ENCODE peak calls at places on chromosomes 1 and 21, in four cellular contexts. T, Z, H and M are unnamed samples.

GRCh38 chr21:36141513-36141925 is 6.6 kb downstream of the CBR3 start:
- DNase-seq in T (peak), Z (peak), H (peak), M (peak)

GRCh38 chr21:35579520-35580293 is 480.6 kb downstream of the SETD4 start:
- DNase-seq in T (no peak), Z (no peak), H (no peak), M (no peak)

GRCh38 chr1:111275079-111275478 is 15.6 kb upstream of the CHIA start:
- DNase-seq in T (no peak), Z (no peak), H (no peak), M (no peak)

GRCh38 chr21:44640761-44641160 is 3.6 kb downstream of the KRTAP10-10 start:
- DNase-seq in H (no peak), T (no peak), Z (no peak), M (no peak)

GRCh38 chr21:20999567-21000169 is 1.5 kb downstream of the NCAM2 start:
- DNase-seq in Z (peak), T (peak), H (no peak), M (peak)

GRCh38 chr1:22317231-22317919 is 134.3 kb upstream of the ZBTB40 start:
- DNase-seq in Z (peak), T (no peak), H (no peak), M (peak)

GRCh38 chr1:5980314-5981008 is 11.8 kb downstream of the NPHP4 start:
- DNase-seq in Z (peak), T (peak), H (no peak), M (no peak)

GRCh38 chr1:71093938-71094337 is 13.1 kb upstream of the ZRANB2 start:
- DNase-seq in T (no peak), Z (peak), H (no peak), M (no peak)

GRCh38 chr1:219088778-219089557 is 84.7 kb upstream of the LYPLAL1 start:
- DNase-seq in Z (peak), T (peak), H (peak), M (no peak)

GRCh38 chr1:198848206-198848605 is 209.4 kb downstream of the PTPRC start:
- DNase-seq in Z (no peak), H (no peak), T (no peak), M (no peak)

GRCh38 chr1:166716620-166717019 is 122.7 kb upstream of the POGK start:
- DNase-seq in Z (no peak), T (no peak), H (no peak), M (no peak)

GRCh38 chr1:239212841-239213240 is 173.5 kb upstream of the CHRM3 start:
- DNase-seq in T (no peak), H (no peak), Z (no peak), M (no peak)

GRCh38 chr1:3746784-3747521 is 5.3 kb upstream of the CCDC27 start:
- DNase-seq in T (peak), Z (peak), H (peak), M (peak)

GRCh38 chr1:185325413-185325812 is 8.4 kb upstream of the IVNS1ABP start:
- DNase-seq in T (no peak), Z (peak), H (no peak), M (no peak)

GRCh38 chr1:62144238-62144831 is 50.3 kb upstream of the L1TD1 start:
- DNase-seq in Z (peak), T (no peak), H (no peak), M (peak)

GRCh38 chr1:2925923-2926322 is 95.3 kb upstream of the ACTRT2 start:
- DNase-seq in H (no peak), Z (no peak), T (no peak), M (no peak)

GRCh38 chr1:215474940-215475339 is 92.2 kb upstream of the KCTD3 start:
- DNase-seq in H (no peak), Z (no peak), T (no peak), M (no peak)

GRCh38 chr1:39110882-39111281 is 84.7 kb downstream of the NDUFS5 start:
- DNase-seq in Z (no peak), T (no peak), H (no peak), M (no peak)

GRCh38 chr1:73627723-73628122 is 570.3 kb downstream of the LRRIQ3 start:
- DNase-seq in T (no peak), Z (no peak), H (no peak), M (no peak)

GRCh38 chr1:102098081-102098480 is 101.4 kb upstream of the OLFM3 start:
- DNase-seq in Z (no peak), T (no peak), H (no peak), M (no peak)

GRCh38 chr1:177164380-177165068 is at the start of gene ASTN1:
- DNase-seq in Z (no peak), H (no peak), T (no peak), M (no peak)

GRCh38 chr1:108521990-108522393 is 37.9 kb upstream of the EEIG2 start:
- DNase-seq in T (no peak), Z (no peak), H (no peak), M (no peak)

GRCh38 chr21:38989745-38990423 is 184.2 kb downstream of the ETS2 start:
- DNase-seq in Z (no peak), T (no peak), H (no peak), M (no peak)

GRCh38 chr1:21139601-21140000 is 37.1 kb downstream of the EIF4G3 start:
- DNase-seq in Z (peak), H (no peak), T (no peak), M (no peak)

GRCh38 chr1:244273845-244274619 is 177.7 kb downstream of the ADSS2 start:
- DNase-seq in T (peak), Z (peak), H (no peak), M (no peak)

GRCh38 chr1:174209347-174210187 is 50.2 kb downstream of the RABGAP1L start:
- DNase-seq in H (no peak), Z (no peak), T (no peak), M (no peak)

GRCh38 chr1:52033190-52034049 is at the start of gene KTI12:
- DNase-seq in Z (peak), T (peak), H (peak), M (peak)

GRCh38 chr1:243705585-243705984 is 144.5 kb downstream of the AKT3 start:
- DNase-seq in Z (no peak), H (no peak), T (no peak), M (no peak)

GRCh38 chr1:46401964-46402626 is 8.0 kb downstream of the FAAH start:
- DNase-seq in T (peak), H (no peak), Z (peak), M (no peak)
- TF ChIP-seq SPI1 in T (peak), H (no peak), Z (no peak), M (no peak)

GRCh38 chr1:114352797-114353196 is 158.2 kb downstream of the TRIM33 start:
- DNase-seq in T (no peak), H (no peak), Z (no peak), M (no peak)
- TF ChIP-seq POLR2AphosphoS5 in T (no peak), H (no peak), Z (no peak), M (no peak)

DNA sequence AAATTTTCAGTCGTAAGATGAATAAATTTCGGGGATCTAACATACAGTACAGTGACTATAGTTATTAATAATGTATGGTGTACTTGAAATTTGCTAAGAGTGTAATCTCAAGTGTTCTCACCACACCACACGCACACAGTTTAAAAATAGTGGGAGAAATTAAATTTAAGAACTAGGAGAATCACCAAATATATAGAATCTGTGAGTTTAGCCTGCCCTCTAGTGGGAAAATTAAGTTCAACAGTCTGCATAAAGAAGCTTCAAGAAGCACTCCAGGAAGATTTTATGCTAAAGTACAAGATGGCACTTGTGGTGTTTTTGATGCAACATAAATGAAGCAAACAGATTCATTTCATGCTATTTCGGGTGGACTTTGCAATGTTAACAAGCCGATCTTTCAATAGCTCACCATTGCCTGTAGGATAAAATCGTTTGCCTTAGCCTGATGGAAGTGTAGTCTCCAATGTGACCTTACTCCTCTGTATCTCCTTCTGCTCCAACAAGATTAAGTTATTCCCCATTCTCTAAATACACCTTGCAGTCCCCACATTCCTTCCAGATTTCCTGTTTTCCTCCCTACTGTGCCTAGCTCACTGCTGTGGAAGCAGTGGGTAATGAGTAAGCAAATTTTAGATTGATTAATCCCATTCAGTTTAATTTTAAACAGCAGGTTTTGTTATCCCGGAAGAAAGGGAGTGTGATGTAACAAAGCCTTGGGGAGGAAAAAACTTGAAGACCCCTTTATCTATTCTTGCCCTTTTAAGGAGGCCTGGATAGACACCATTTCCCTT is 8.7 kb upstream of the PIK3C2B start:
- DNase-seq in T (peak), H (no peak), Z (peak), M (no peak)
- TF ChIP-seq SPI1 in T (no peak), H (no peak), Z (no peak), M (no peak)

DNA sequence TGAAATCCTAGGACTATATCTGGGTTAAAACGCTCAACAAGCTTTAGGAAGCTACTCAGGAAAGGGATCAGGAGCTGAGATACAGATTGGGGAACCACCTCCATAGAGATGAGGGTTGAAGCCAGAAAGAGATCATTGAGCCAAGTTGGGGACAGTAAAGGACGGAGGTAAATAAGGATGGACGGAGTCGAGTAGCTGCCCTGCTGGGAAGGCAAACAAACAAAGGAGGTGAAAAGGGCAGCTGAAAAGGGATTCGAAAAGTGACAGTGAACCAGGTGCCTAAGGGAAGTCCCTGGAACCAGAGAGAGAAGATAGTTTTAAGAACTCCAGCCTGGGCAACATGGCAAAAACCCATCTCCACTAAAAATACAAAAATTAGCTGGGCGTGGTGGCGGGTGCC is 6.3 kb upstream of the CAMSAP2 start:
- DNase-seq in T (no peak), Z (no peak), H (no peak), M (no peak)
- TF ChIP-seq POLR2AphosphoS5 in T (no peak), Z (no peak), H (no peak), M (no peak)

GRCh38 chr1:162629651-162630050 is 2.6 kb upstream of the DDR2 start:
- DNase-seq in H (no peak), Z (no peak), T (no peak), M (no peak)
- TF ChIP-seq SPI1 in H (no peak), Z (no peak), T (no peak), M (no peak)

GRCh38 chr1:27137022-27137542 is 17.8 kb downstream of the SLC9A1 start:
- DNase-seq in Z (peak), H (no peak), T (peak), M (peak)
- TF ChIP-seq POLR2AphosphoS5 in Z (no peak), H (peak), T (peak), M (no peak)

GRCh38 chr1:92301021-92301420 is 2.2 kb downstream of the RPAP2 start:
- DNase-seq in Z (no peak), H (no peak), T (no peak), M (no peak)

GRCh38 chr1:92298213-92298572 is 594 bp downstream of the GLMN start:
- DNase-seq in Z (no peak), T (no peak), H (no peak), M (no peak)

GRCh38 chr1:92299477-92300125 is 742 bp downstream of the RPAP2 start:
- DNase-seq in Z (peak), H (no peak), T (no peak), M (no peak)

DNA sequence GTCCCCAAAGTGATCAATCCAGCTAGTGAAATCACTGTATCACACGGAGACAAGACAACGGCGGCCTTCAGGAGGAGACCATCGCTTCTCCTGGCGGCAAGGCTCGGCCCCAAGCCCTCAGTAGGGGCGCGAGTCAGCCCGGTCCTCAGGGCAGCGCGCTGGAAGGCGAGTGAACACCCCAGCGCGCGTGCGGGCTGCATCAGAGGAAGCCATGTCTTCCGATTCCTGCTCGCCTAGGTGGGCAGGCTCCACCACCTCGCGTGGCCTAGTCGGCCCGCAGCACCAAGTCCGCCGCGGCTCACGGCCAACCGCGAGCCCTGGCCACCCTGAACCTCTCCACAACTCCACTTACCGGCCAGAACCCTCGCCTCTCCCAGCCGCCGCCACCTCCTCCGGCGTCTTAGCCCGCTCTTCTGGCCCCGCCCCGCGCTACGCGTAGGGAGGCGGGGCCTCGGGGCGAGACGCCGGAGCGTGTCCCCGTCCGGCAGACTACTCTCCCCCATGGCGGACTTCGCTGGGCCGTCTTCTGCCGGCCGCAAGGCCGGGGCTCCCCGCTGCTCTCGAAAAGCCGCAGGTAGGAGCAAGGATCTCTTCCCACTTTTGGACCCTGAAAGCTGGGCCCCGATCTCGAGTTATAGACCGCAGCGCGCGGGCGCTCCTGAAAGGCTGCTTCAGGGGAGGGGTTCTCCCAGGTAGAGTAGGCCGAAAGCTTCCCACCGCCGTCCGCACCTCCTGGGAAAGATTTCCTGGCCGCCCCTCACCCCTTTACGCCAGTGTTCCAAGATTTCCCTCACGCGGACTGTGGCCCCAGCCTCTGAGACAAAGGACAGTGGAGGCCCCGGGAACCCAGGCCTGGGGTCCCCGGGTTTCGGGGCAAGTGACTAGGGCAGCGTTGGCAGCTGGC is at the start of the genes GLMN and RPAP2:
- DNase-seq in T (peak), Z (peak), H (peak), M (peak)
- TF ChIP-seq SPI1 in T (no peak), Z (no peak), H (no peak), M (no peak)

GRCh38 chr1:13461977-13462376 is 51.7 kb downstream of the PRAMEF20 start:
- DNase-seq in H (no peak), T (no peak), Z (no peak), M (no peak)
- TF ChIP-seq POLR2AphosphoS5 in H (no peak), T (no peak), Z (no peak), M (no peak)

DNA sequence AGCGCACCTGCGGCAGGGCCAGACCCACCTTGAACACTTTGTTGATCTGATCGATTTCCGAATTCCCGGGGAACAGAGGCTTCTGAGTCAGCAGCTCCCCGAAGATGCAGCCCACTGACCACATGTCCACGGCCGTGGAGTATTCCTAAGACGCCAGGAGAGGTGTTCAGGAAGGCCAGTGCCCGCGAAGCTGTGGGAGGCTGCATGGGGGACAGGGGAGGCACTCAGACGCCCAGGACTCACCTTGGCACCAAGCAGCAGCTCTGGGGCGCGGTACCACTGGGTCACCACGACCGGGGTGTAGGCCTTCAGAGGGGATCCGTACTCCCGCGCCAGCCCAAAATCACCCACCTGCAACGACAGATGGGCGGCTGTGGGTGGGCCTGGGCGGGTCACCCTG is 11.2 kb upstream of the SLC35E2B start:
- DNase-seq in Z (no peak), T (no peak), H (no peak), M (no peak)
- TF ChIP-seq SPI1 in Z (no peak), T (no peak), H (no peak), M (no peak)